ENCODE peak calls at places on chromosomes 6 and 20, in five cellular contexts. O is SK-N-SH, I is stomach, A is A549, W is left ventricle myocardium inferior. L is an unnamed sample.

GRCh38 chr6:41940759-41941279 is 789 bp downstream of the CCND3 start:
- DNase-seq in A (no peak), O (peak), W (peak), I (peak), L (no peak)

GRCh38 chr6:105057160-105057559 is 100.3 kb downstream of the LIN28B start:
- DNase-seq in I (no peak), O (no peak), A (no peak), W (no peak), L (no peak)

GRCh38 chr6:163148781-163149534 is 265.6 kb upstream of the QKI start:
- DNase-seq in W (no peak), I (no peak), A (no peak), O (no peak), L (no peak)

GRCh38 chr20:50385733-50386640 is 124.2 kb upstream of the PTPN1 start:
- DNase-seq in I (no peak), O (no peak), A (no peak), W (no peak), L (peak)

GRCh38 chr6:30500421-30501069 is 11.2 kb downstream of the HLA-E start:
- DNase-seq in O (no peak), A (no peak), I (no peak), W (no peak), L (no peak)

GRCh38 chr20:18240997-18241396 is 47.3 kb upstream of the ZNF133 start:
- DNase-seq in I (no peak), A (no peak), O (no peak), W (no peak), L (no peak)

GRCh38 chr6:46914279-46914810 is 7.4 kb downstream of the ADGRF5 start:
- DNase-seq in O (no peak), I (no peak), W (no peak), A (no peak), L (no peak)

GRCh38 chr6:99425647-99426453 is 742 bp upstream of the PNISR start:
- DNase-seq in A (peak), I (peak), W (peak), O (peak), L (peak)

GRCh38 chr20:881051-881820 is 34.9 kb downstream of the ANGPT4 start:
- DNase-seq in O (no peak), W (no peak), I (no peak), A (peak), L (no peak)

GRCh38 chr6:158793432-158793831 is 25.7 kb downstream of the EZR start:
- DNase-seq in W (no peak), A (peak), O (peak), I (peak), L (no peak)

GRCh38 chr6:129252377-129253071 is 369.6 kb downstream of the LAMA2 start:
- DNase-seq in I (no peak), A (no peak), O (no peak), W (no peak), L (no peak)

GRCh38 chr6:2818593-2818992 is 23.1 kb downstream of the SERPINB1 start:
- DNase-seq in W (no peak), O (no peak), A (no peak), I (no peak), L (no peak)

GRCh38 chr6:30793521-30794194 is 49.3 kb upstream of the IER3 start:
- DNase-seq in I (no peak), A (no peak), O (no peak), W (no peak), L (no peak)

GRCh38 chr20:45963059-45964011 is 8.7 kb downstream of the ZNF335 start:
- DNase-seq in I (no peak), W (no peak), O (peak), A (peak), L (peak)

GRCh38 chr6:21965029-21965428 is 331.8 kb downstream of the PRL start:
- DNase-seq in I (no peak), W (no peak), A (no peak), O (no peak), L (no peak)

GRCh38 chr6:147570681-147571080 is 62.2 kb downstream of the SAMD5 start:
- DNase-seq in O (no peak), I (no peak), A (no peak), W (no peak), L (no peak)

GRCh38 chr6:41072836-41073202 is at the start of gene NFYA:
- DNase-seq in O (peak), I (peak), A (no peak), W (no peak), L (no peak)

GRCh38 chr6:36127462-36128016 is 2.8 kb upstream of the MAPK13 start:
- DNase-seq in O (no peak), A (peak), I (peak), W (no peak), L (no peak)

GRCh38 chr20:51650685-51651134 is 108.2 kb upstream of the NFATC2 start:
- DNase-seq in A (no peak), W (no peak), I (no peak), O (no peak), L (no peak)

GRCh38 chr6:35065441-35065800 is 75.7 kb downstream of the TCP11 start:
- DNase-seq in I (no peak), W (no peak), A (no peak), O (no peak), L (no peak)

GRCh38 chr6:14966111-14966901 is 279.6 kb upstream of the JARID2 start:
- DNase-seq in A (no peak), W (no peak), O (no peak), I (no peak), L (no peak)

GRCh38 chr6:103798166-103798565 is 1061.6 kb downstream of the HACE1 start:
- DNase-seq in W (no peak), I (no peak), O (no peak), A (no peak), L (no peak)

GRCh38 chr6:106114492-106114891 is 28.4 kb downstream of the PRDM1 start:
- DNase-seq in I (no peak), A (no peak), W (no peak), O (no peak), L (no peak)

GRCh38 chr6:164690702-164691500 is 618.5 kb downstream of the C6orf118 start:
- DNase-seq in A (no peak), W (no peak), I (no peak), O (no peak), L (no peak)

GRCh38 chr20:58662142-58662473 is 11.0 kb downstream of the STX16 start:
- DNase-seq in W (no peak), I (no peak), A (no peak), O (no peak), L (peak)

GRCh38 chr6:138088307-138088744 is 18.9 kb downstream of the PERP start:
- DNase-seq in O (no peak), W (no peak), I (peak), A (peak), L (no peak)

GRCh38 chr6:42387336-42387735 is 64.4 kb downstream of the TRERF1 start:
- DNase-seq in A (no peak), I (no peak), W (no peak), O (no peak), L (no peak)

GRCh38 chr6:144932621-144933020 is 647.5 kb downstream of the UTRN start:
- DNase-seq in W (no peak), I (no peak), A (no peak), O (no peak), L (no peak)

GRCh38 chr20:24834310-24834709 is 114.8 kb upstream of the CST7 start:
- DNase-seq in I (no peak), A (no peak), O (no peak), W (no peak), L (no peak)

GRCh38 chr6:105015482-105015881 is 58.6 kb downstream of the LIN28B start:
- DNase-seq in I (no peak), A (no peak), W (no peak), O (no peak), L (no peak)

GRCh38 chr6:132456700-132457143 is 55.4 kb upstream of the MOXD1 start:
- DNase-seq in I (peak), A (no peak), W (peak), O (no peak), L (no peak)

GRCh38 chr6:167306401-167306998 is 15.4 kb downstream of the UNC93A start:
- DNase-seq in I (no peak), A (peak), O (no peak), W (no peak), L (no peak)

GRCh38 chr6:144353871-144354314 is 68.8 kb downstream of the UTRN start:
- DNase-seq in O (no peak), I (no peak), W (no peak), A (no peak), L (no peak)

GRCh38 chr20:25067102-25067987 is 9.4 kb upstream of the ACSS1 start:
- DNase-seq in W (no peak), A (no peak), I (peak), O (no peak), L (peak)

GRCh38 chr20:25987073-25987927 is 290.6 kb upstream of the ZNF337 start:
- DNase-seq in A (peak), O (peak), W (peak), I (no peak), L (no peak)

GRCh38 chr6:144343736-144344428 is 58.7 kb downstream of the UTRN start:
- DNase-seq in O (no peak), W (no peak), I (peak), A (no peak), L (no peak)

GRCh38 chr6:86118271-86118670 is 475.6 kb upstream of the SYNCRIP start:
- DNase-seq in A (no peak), O (no peak), W (no peak), I (no peak), L (no peak)

GRCh38 chr6:11374036-11375010 is 141.9 kb upstream of the NEDD9 start:
- DNase-seq in A (no peak), O (no peak), W (no peak), I (no peak), L (no peak)

GRCh38 chr6:90859612-90860011 is 272.7 kb upstream of the MAP3K7 start:
- DNase-seq in W (no peak), I (no peak), A (no peak), O (peak), L (no peak)

GRCh38 chr6:20696676-20697075 is 162.4 kb downstream of the CDKAL1 start:
- DNase-seq in I (no peak), A (no peak), O (no peak), W (no peak), L (no peak)

GRCh38 chr20:36760647-36761046 is 12.9 kb downstream of the DSN1 start:
- DNase-seq in O (no peak), W (no peak), I (no peak), A (no peak), L (peak)

GRCh38 chr20:36754656-36755222 is 8.8 kb upstream of the NDRG3 start:
- DNase-seq in W (no peak), I (no peak), A (peak), O (peak), L (peak)

GRCh38 chr20:36752582-36752981 is 6.7 kb upstream of the NDRG3 start:
- DNase-seq in O (no peak), W (no peak), I (no peak), A (no peak), L (peak)

GRCh38 chr20:36758276-36758675 is 12.4 kb upstream of the NDRG3 start:
- DNase-seq in O (no peak), A (no peak), I (no peak), W (no peak), L (no peak)

DNA sequence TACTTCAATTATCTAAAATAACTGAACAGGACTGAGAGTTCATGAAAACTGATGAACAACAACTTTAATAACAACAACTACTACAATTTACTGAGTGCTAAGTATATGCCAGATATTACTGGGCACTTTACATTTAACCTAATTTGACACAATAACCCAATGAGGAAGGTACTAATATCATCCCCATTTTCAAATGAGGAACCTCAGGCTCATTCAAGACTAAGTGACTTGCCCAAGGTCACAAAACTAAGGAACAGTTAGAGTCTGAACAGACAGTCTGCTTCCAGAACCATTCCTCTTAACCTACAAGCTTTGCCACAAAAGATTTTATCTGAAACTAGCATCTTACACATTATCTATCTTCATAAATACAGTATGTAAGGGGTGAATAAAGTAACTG is 10.6 kb upstream of the NDRG3 start:
- DNase-seq in W (no peak), O (no peak), A (no peak), I (no peak), L (no peak)
- H3K27ac ChIP-seq in W (peak), O (no peak), A (no peak), I (no peak), L (no peak)

GRCh38 chr6:17093692-17094091 is 8.2 kb upstream of the STMND1 start:
- DNase-seq in A (no peak), O (peak), I (no peak), W (no peak), L (no peak)
- TF ChIP-seq CTCF in A (peak), O (peak), I (no peak), W (no peak), L (peak)

GRCh38 chr6:17478223-17478907 is 85.0 kb downstream of the CAP2 start:
- DNase-seq in W (no peak), A (no peak), O (no peak), I (no peak), L (no peak)
- H3K27ac ChIP-seq in W (peak), A (no peak), O (no peak), I (no peak), L (no peak)

GRCh38 chr20:4601630-4602296 is 119.9 kb upstream of the PRND start:
- DNase-seq in A (no peak), O (peak), W (peak), I (no peak), L (peak)
- TF ChIP-seq CTCF in A (no peak), O (no peak), W (no peak), I (no peak), L (no peak)

L was measured in RWPE2.